ENCODE peak calls at places on chromosome 7, in seven cellular contexts. T is IMR-90, P is mesendoderm, O is trophoblast cell, A is neuronal stem cell, H is H1, S is mesenchymal stem cell. D is an unnamed sample.

GRCh38 chr7:93430917-93431588 is 143.5 kb downstream of the CALCR start:
- DNase-seq in H (no peak), T (no peak), S (no peak), O (no peak), P (no peak), A (no peak), D (no peak)

GRCh38 chr7:15755061-15755460 is 68.6 kb upstream of the MEOX2 start:
- DNase-seq in P (no peak), S (no peak), A (no peak), T (no peak), O (no peak), H (no peak), D (no peak)

GRCh38 chr7:121126801-121127534 is 138.5 kb downstream of the CPED1 start:
- DNase-seq in H (no peak), P (no peak), A (no peak), T (peak; percentile 27), S (peak; percentile 20), O (no peak), D (no peak)

GRCh38 chr7:96621932-96622331 is 87.7 kb downstream of the SEM1 start:
- DNase-seq in P (peak; percentile 10), A (no peak), H (no peak), O (no peak), S (no peak), T (no peak), D (no peak)

GRCh38 chr7:31816810-31817209 is 129.8 kb downstream of the PPP1R17 start:
- DNase-seq in T (peak; percentile 49), O (no peak), A (no peak), S (peak; percentile 34), H (no peak), P (no peak), D (no peak)

GRCh38 chr7:50533849-50534248 is 31.4 kb downstream of the DDC start:
- DNase-seq in O (no peak), S (peak; percentile 4), A (no peak), P (no peak), H (no peak), T (no peak), D (no peak)

GRCh38 chr7:29435167-29435566 is 128.5 kb upstream of the PRR15 start:
- DNase-seq in H (no peak), A (no peak), O (no peak), S (no peak), T (no peak), P (no peak), D (no peak)

GRCh38 chr7:30731619-30732018 is 20.3 kb upstream of the INMT start:
- DNase-seq in T (no peak), O (no peak), A (no peak), S (no peak), H (no peak), P (no peak), D (no peak)

GRCh38 chr7:54904130-54904529 is 114.7 kb upstream of the EGFR start:
- DNase-seq in A (no peak), H (no peak), P (no peak), T (peak; percentile 97), O (peak; percentile 59), S (peak; percentile 83), D (no peak)

GRCh38 chr7:26627871-26628270 is 236.5 kb downstream of the SKAP2 start:
- DNase-seq in H (no peak), A (no peak), S (no peak), T (no peak), O (no peak), P (no peak), D (no peak)

GRCh38 chr7:101436857-101437576 is 74.3 kb downstream of the COL26A1 start:
- DNase-seq in A (peak; percentile 29), O (peak; percentile 75), H (peak; percentile 44), P (peak; percentile 87), S (no peak), T (no peak), D (peak; percentile 93)

GRCh38 chr7:116673504-116673865 is 1.5 kb downstream of the MET start:
- DNase-seq in H (no peak), S (no peak), P (no peak), A (no peak), O (no peak), T (no peak), D (no peak)

GRCh38 chr7:150781016-150781415 is 19.1 kb downstream of the TMEM176B start:
- DNase-seq in H (no peak), A (no peak), S (peak; percentile 78), P (no peak), T (peak; percentile 81), O (no peak), D (no peak)

GRCh38 chr7:358352-358751 is 68.4 kb downstream of the FOXL3 start:
- DNase-seq in H (no peak), S (no peak), A (no peak), P (no peak), T (no peak), O (no peak), D (no peak)

GRCh38 chr7:359776-360361 is 69.9 kb downstream of the FOXL3 start:
- DNase-seq in S (no peak), T (no peak), P (no peak), H (no peak), A (no peak), O (no peak), D (no peak)

GRCh38 chr7:357531-358209 is 67.7 kb downstream of the FOXL3 start:
- DNase-seq in P (no peak), H (no peak), A (no peak), T (no peak), O (no peak), S (no peak), D (no peak)

GRCh38 chr7:360454-361100 is 70.6 kb downstream of the FOXL3 start:
- DNase-seq in O (no peak), P (no peak), T (no peak), S (no peak), H (no peak), A (no peak), D (no peak)

DNA sequence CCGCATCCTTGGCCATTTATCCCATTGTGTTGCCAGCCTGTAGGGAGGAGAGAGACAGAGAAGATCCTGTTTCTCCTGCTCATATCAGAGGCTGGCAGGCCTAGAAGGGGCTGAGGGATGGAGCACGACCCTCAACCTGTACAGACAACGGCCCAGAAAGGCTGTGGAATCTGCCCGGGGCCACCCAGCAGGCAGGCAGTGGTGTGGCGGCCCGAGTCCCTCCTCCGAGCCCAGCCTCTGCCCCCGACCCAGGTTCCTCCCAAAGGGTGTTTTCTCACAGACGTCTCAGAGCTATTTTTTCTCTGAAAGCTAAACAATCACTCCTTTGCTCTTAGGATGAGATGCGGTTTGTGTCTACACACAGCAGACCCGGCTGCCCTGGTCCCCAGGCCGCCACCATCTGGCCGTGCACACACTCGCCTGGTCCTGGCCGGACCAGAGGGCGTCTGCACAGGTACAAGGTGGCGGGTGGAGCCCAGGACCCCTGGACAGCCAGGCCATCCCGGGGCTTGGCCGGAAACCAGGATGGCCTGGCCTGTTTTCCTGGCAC is 69.3 kb downstream of the FOXL3 start:
- DNase-seq in T (no peak), H (no peak), S (no peak), O (no peak), A (no peak), P (no peak), D (no peak)
- H3K4ac ChIP-seq in T (no peak overlapping the region), H (no peak overlapping the region), S (no peak overlapping the region), O (no peak overlapping the region), A (no peak overlapping the region), P (no peak overlapping the region), D (no peak overlapping the region)

DNA sequence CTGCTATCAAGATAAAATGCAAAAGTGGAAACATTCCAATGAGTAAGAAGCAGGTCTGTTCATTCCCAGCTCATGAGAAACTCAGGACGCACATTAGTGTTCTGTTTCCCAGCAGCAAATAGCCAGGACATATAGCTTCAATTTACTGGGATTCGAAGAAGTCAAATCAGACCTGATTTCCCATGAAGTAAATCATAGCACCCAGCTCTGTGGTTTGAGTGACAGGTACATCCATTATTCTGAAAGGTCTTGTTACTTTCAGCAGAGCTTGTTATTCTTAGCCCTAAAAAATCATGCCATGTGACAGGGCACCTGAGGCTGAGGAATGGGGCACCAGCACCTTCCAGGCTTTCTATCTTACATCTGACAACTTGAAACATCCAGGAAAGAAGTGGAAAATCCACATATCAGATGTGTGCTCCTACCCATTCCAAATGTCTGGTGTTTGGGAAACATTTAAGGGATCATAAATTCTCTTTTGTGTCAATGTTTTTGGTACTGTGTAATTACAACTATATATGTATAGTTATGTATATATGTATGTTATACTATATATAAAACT is 215.8 kb upstream of the C7orf33 start:
- DNase-seq in A (no peak), T (no peak), S (no peak), P (no peak), H (no peak), O (no peak), D (no peak)
- H3K4ac ChIP-seq in A (no peak overlapping the region), T (no peak overlapping the region), S (no peak overlapping the region), P (no peak overlapping the region), H (peak overlapping the region; percentile 27), O (no peak overlapping the region), D (no peak overlapping the region)

DNA sequence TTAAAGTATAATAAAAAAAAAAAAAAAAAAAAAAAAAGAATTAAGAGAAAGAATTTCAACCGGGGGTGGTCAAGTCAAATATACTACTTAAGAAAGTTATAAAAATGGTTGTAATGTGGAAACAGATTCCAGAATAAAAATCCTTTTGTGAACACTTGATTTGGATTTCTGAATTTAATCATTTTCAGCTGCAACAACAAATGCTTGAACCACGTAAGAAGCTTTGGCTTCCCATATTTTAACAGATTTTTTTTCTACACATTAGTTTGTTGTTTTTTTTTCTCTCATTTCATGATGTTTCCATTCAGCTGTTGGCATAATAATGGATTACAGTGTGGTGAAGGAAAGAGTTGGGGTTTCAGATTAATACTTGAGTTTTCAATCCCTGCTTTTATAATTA is 137.3 kb upstream of the AGR3 start:
- DNase-seq in T (no peak), P (no peak), H (no peak), A (no peak), S (no peak), O (no peak), D (no peak)
- H3K4ac ChIP-seq in T (no peak overlapping the region), P (no peak overlapping the region), H (no peak overlapping the region), A (no peak overlapping the region), S (no peak overlapping the region), O (no peak overlapping the region), D (no peak overlapping the region)

GRCh38 chr7:136656516-136656915 is 211.9 kb upstream of the CHRM2 start:
- DNase-seq in P (no peak), T (no peak), A (no peak), O (no peak), H (no peak), S (no peak), D (no peak)

GRCh38 chr7:136654406-136654805 is 214.0 kb upstream of the CHRM2 start:
- DNase-seq in H (no peak), O (peak; percentile 41), T (no peak), A (no peak), S (no peak), P (no peak), D (no peak)

GRCh38 chr7:136657332-136657942 is 211.0 kb upstream of the CHRM2 start:
- DNase-seq in A (no peak), H (no peak), O (no peak), T (peak; percentile 8), S (peak; percentile 40), P (no peak), D (no peak)

GRCh38 chr7:136652635-136653370 is 215.6 kb upstream of the CHRM2 start:
- DNase-seq in H (no peak), A (no peak), P (no peak), S (peak; percentile 3), T (peak; percentile 13), O (peak; percentile 39), D (no peak)

DNA sequence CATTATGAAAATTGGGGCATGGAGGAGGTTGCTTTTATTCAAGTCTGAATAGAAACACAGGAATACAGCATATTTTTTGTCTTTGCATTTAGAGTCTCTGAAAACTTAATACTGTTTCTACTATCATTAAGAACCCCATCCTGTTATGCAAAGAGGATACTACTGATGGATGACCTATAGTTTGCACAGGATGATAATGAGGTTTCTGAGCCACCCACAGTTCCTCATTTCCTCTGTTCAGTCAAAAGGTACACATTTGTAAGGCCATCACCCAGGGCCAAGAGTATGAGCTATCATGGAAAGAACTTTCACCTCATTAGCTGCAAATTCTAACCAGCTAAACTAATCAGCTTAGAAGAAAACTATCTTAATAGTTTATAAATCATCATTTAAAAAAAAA is 213.0 kb upstream of the CHRM2 start:
- DNase-seq in O (no peak), T (no peak), H (no peak), P (no peak), A (no peak), S (no peak), D (no peak)
- H3K4ac ChIP-seq in O (no peak overlapping the region), T (no peak overlapping the region), H (no peak overlapping the region), P (no peak overlapping the region), A (no peak overlapping the region), S (no peak overlapping the region), D (no peak overlapping the region)